ENCODE peak calls at places on chromosomes 7 and 10, in nine cellular contexts. One of them, this sample, is unnamed.

GRCh38 chr7:80232969-80233724 is 98.5 kb downstream of the GNAI1 start:
- DNase-seq in stimulated activated CD8-positive, alpha-beta memory T cell treated with anti-CD3 and anti-CD28 coated beads, Interleukin-4, amount 100 ng/mL, for 24 hours: no peak
- DNase-seq in lower leg skin: no peak
- DNase-seq in substantia nigra: no peak
- DNase-seq in fibroblast of gingiva: no peak
- DNase-seq in nucleus accumbens: no peak
- DNase-seq in retina: no peak
- DNase-seq in stimulated activated CD4-positive, alpha-beta T cell treated with anti-CD3 and anti-CD28 coated beads, Interleukin-4, amount 100 ng/mL, for 4 hours: no peak
- DNase-seq in stimulated activated naive CD8-positive, alpha-beta T cell treated with anti-CD3 and anti-CD28 coated beads, Interleukin-15, Interleukin-2, amounts not matched to agents 100 U/mL and 50 U/mL, for 24 hours: no peak
- DNase-seq in this sample: no peak

GRCh38 chr7:5425507-5426225 is 2.0 kb upstream of the TNRC18 start:
- DNase-seq in stimulated activated CD8-positive, alpha-beta memory T cell treated with anti-CD3 and anti-CD28 coated beads, Interleukin-4, amount 100 ng/mL, for 24 hours: no peak
- DNase-seq in fibroblast of gingiva: peak; percentile 85
- DNase-seq in stimulated activated CD4-positive, alpha-beta T cell treated with anti-CD3 and anti-CD28 coated beads, Interleukin-4, amount 100 ng/mL, for 4 hours: no peak
- DNase-seq in stimulated activated naive CD8-positive, alpha-beta T cell treated with anti-CD3 and anti-CD28 coated beads, Interleukin-15, Interleukin-2, amounts not matched to agents 100 U/mL and 50 U/mL, for 24 hours: peak; percentile 13
- DNase-seq in retina: peak; percentile 96
- DNase-seq in lower leg skin: peak; percentile 94
- DNase-seq in substantia nigra: peak; percentile 43
- DNase-seq in nucleus accumbens: peak; percentile 73
- DNase-seq in this sample: peak; percentile 73

GRCh38 chr7:69776611-69777010 is 178.3 kb downstream of the AUTS2 start:
- DNase-seq in lower leg skin: no peak
- DNase-seq in fibroblast of gingiva: peak; percentile 75
- DNase-seq in stimulated activated CD4-positive, alpha-beta T cell treated with anti-CD3 and anti-CD28 coated beads, Interleukin-4, amount 100 ng/mL, for 4 hours: no peak
- DNase-seq in nucleus accumbens: no peak
- DNase-seq in substantia nigra: no peak
- DNase-seq in stimulated activated CD8-positive, alpha-beta memory T cell treated with anti-CD3 and anti-CD28 coated beads, Interleukin-4, amount 100 ng/mL, for 24 hours: no peak
- DNase-seq in retina: no peak
- DNase-seq in stimulated activated naive CD8-positive, alpha-beta T cell treated with anti-CD3 and anti-CD28 coated beads, Interleukin-15, Interleukin-2, amounts not matched to agents 100 U/mL and 50 U/mL, for 24 hours: no peak
- DNase-seq in this sample: no peak

GRCh38 chr10:68647928-68648327 is 73.1 kb upstream of the CCAR1 start:
- DNase-seq in stimulated activated naive CD8-positive, alpha-beta T cell treated with anti-CD3 and anti-CD28 coated beads, Interleukin-15, Interleukin-2, amounts not matched to agents 100 U/mL and 50 U/mL, for 24 hours: no peak
- DNase-seq in retina: no peak
- DNase-seq in lower leg skin: no peak
- DNase-seq in nucleus accumbens: no peak
- DNase-seq in fibroblast of gingiva: peak; percentile 82
- DNase-seq in stimulated activated CD8-positive, alpha-beta memory T cell treated with anti-CD3 and anti-CD28 coated beads, Interleukin-4, amount 100 ng/mL, for 24 hours: no peak
- DNase-seq in stimulated activated CD4-positive, alpha-beta T cell treated with anti-CD3 and anti-CD28 coated beads, Interleukin-4, amount 100 ng/mL, for 4 hours: no peak
- DNase-seq in substantia nigra: no peak
- DNase-seq in this sample: no peak

GRCh38 chr7:71768470-71768869 is 636.5 kb downstream of the GALNT17 start:
- DNase-seq in fibroblast of gingiva: no peak
- DNase-seq in retina: no peak
- DNase-seq in substantia nigra: no peak
- DNase-seq in stimulated activated CD8-positive, alpha-beta memory T cell treated with anti-CD3 and anti-CD28 coated beads, Interleukin-4, amount 100 ng/mL, for 24 hours: no peak
- DNase-seq in stimulated activated CD4-positive, alpha-beta T cell treated with anti-CD3 and anti-CD28 coated beads, Interleukin-4, amount 100 ng/mL, for 4 hours: no peak
- DNase-seq in lower leg skin: no peak
- DNase-seq in stimulated activated naive CD8-positive, alpha-beta T cell treated with anti-CD3 and anti-CD28 coated beads, Interleukin-15, Interleukin-2, amounts not matched to agents 100 U/mL and 50 U/mL, for 24 hours: no peak
- DNase-seq in nucleus accumbens: no peak
- DNase-seq in this sample: no peak

GRCh38 chr10:24947304-24948097 is 4.9 kb downstream of the PRTFDC1 start:
- DNase-seq in fibroblast of gingiva: peak; percentile 41
- DNase-seq in lower leg skin: no peak
- DNase-seq in stimulated activated CD8-positive, alpha-beta memory T cell treated with anti-CD3 and anti-CD28 coated beads, Interleukin-4, amount 100 ng/mL, for 24 hours: no peak
- DNase-seq in stimulated activated CD4-positive, alpha-beta T cell treated with anti-CD3 and anti-CD28 coated beads, Interleukin-4, amount 100 ng/mL, for 4 hours: no peak
- DNase-seq in stimulated activated naive CD8-positive, alpha-beta T cell treated with anti-CD3 and anti-CD28 coated beads, Interleukin-15, Interleukin-2, amounts not matched to agents 100 U/mL and 50 U/mL, for 24 hours: no peak
- DNase-seq in nucleus accumbens: no peak
- DNase-seq in retina: no peak
- DNase-seq in substantia nigra: no peak
- DNase-seq in this sample: no peak

GRCh38 chr10:46553238-46554049 is 3.0 kb downstream of the GPRIN2 start:
- DNase-seq in stimulated activated naive CD8-positive, alpha-beta T cell treated with anti-CD3 and anti-CD28 coated beads, Interleukin-15, Interleukin-2, amounts not matched to agents 100 U/mL and 50 U/mL, for 24 hours: no peak
- DNase-seq in retina: no peak
- DNase-seq in fibroblast of gingiva: no peak
- DNase-seq in nucleus accumbens: no peak
- DNase-seq in lower leg skin: peak; percentile 85
- DNase-seq in stimulated activated CD8-positive, alpha-beta memory T cell treated with anti-CD3 and anti-CD28 coated beads, Interleukin-4, amount 100 ng/mL, for 24 hours: no peak
- DNase-seq in stimulated activated CD4-positive, alpha-beta T cell treated with anti-CD3 and anti-CD28 coated beads, Interleukin-4, amount 100 ng/mL, for 4 hours: no peak
- DNase-seq in substantia nigra: no peak
- DNase-seq in this sample: no peak

GRCh38 chr10:32347363-32347735 is 391 bp upstream of the EPC1 start:
- DNase-seq in stimulated activated CD4-positive, alpha-beta T cell treated with anti-CD3 and anti-CD28 coated beads, Interleukin-4, amount 100 ng/mL, for 4 hours: no peak
- DNase-seq in nucleus accumbens: no peak
- DNase-seq in substantia nigra: no peak
- DNase-seq in stimulated activated naive CD8-positive, alpha-beta T cell treated with anti-CD3 and anti-CD28 coated beads, Interleukin-15, Interleukin-2, amounts not matched to agents 100 U/mL and 50 U/mL, for 24 hours: no peak
- DNase-seq in retina: no peak
- DNase-seq in stimulated activated CD8-positive, alpha-beta memory T cell treated with anti-CD3 and anti-CD28 coated beads, Interleukin-4, amount 100 ng/mL, for 24 hours: no peak
- DNase-seq in lower leg skin: no peak
- DNase-seq in fibroblast of gingiva: no peak
- DNase-seq in this sample: no peak

GRCh38 chr10:87700031-87700796 is 40.5 kb downstream of the PAPSS2 start:
- DNase-seq in nucleus accumbens: no peak
- DNase-seq in fibroblast of gingiva: peak; percentile 55
- DNase-seq in stimulated activated CD8-positive, alpha-beta memory T cell treated with anti-CD3 and anti-CD28 coated beads, Interleukin-4, amount 100 ng/mL, for 24 hours: no peak
- DNase-seq in substantia nigra: no peak
- DNase-seq in stimulated activated naive CD8-positive, alpha-beta T cell treated with anti-CD3 and anti-CD28 coated beads, Interleukin-15, Interleukin-2, amounts not matched to agents 100 U/mL and 50 U/mL, for 24 hours: no peak
- DNase-seq in stimulated activated CD4-positive, alpha-beta T cell treated with anti-CD3 and anti-CD28 coated beads, Interleukin-4, amount 100 ng/mL, for 4 hours: no peak
- DNase-seq in lower leg skin: no peak
- DNase-seq in retina: no peak
- DNase-seq in this sample: no peak

GRCh38 chr7:33773053-33773452 is 132.3 kb upstream of the BMPER start:
- DNase-seq in stimulated activated CD4-positive, alpha-beta T cell treated with anti-CD3 and anti-CD28 coated beads, Interleukin-4, amount 100 ng/mL, for 4 hours: no peak
- DNase-seq in substantia nigra: no peak
- DNase-seq in stimulated activated CD8-positive, alpha-beta memory T cell treated with anti-CD3 and anti-CD28 coated beads, Interleukin-4, amount 100 ng/mL, for 24 hours: no peak
- DNase-seq in fibroblast of gingiva: peak; percentile 39
- DNase-seq in retina: no peak
- DNase-seq in stimulated activated naive CD8-positive, alpha-beta T cell treated with anti-CD3 and anti-CD28 coated beads, Interleukin-15, Interleukin-2, amounts not matched to agents 100 U/mL and 50 U/mL, for 24 hours: no peak
- DNase-seq in lower leg skin: no peak
- DNase-seq in nucleus accumbens: no peak
- DNase-seq in this sample: no peak

GRCh38 chr7:95342642-95343252 is 18.4 kb upstream of the PON1 start:
- DNase-seq in stimulated activated CD4-positive, alpha-beta T cell treated with anti-CD3 and anti-CD28 coated beads, Interleukin-4, amount 100 ng/mL, for 4 hours: no peak
- DNase-seq in lower leg skin: no peak
- DNase-seq in retina: no peak
- DNase-seq in fibroblast of gingiva: no peak
- DNase-seq in stimulated activated naive CD8-positive, alpha-beta T cell treated with anti-CD3 and anti-CD28 coated beads, Interleukin-15, Interleukin-2, amounts not matched to agents 100 U/mL and 50 U/mL, for 24 hours: no peak
- DNase-seq in substantia nigra: no peak
- DNase-seq in nucleus accumbens: no peak
- DNase-seq in stimulated activated CD8-positive, alpha-beta memory T cell treated with anti-CD3 and anti-CD28 coated beads, Interleukin-4, amount 100 ng/mL, for 24 hours: no peak
- DNase-seq in this sample: no peak

GRCh38 chr7:17339952-17340351 is 41.5 kb downstream of the AHR start:
- DNase-seq in retina: no peak
- DNase-seq in stimulated activated CD4-positive, alpha-beta T cell treated with anti-CD3 and anti-CD28 coated beads, Interleukin-4, amount 100 ng/mL, for 4 hours: no peak
- DNase-seq in stimulated activated naive CD8-positive, alpha-beta T cell treated with anti-CD3 and anti-CD28 coated beads, Interleukin-15, Interleukin-2, amounts not matched to agents 100 U/mL and 50 U/mL, for 24 hours: no peak
- DNase-seq in fibroblast of gingiva: no peak
- DNase-seq in lower leg skin: no peak
- DNase-seq in substantia nigra: no peak
- DNase-seq in nucleus accumbens: no peak
- DNase-seq in stimulated activated CD8-positive, alpha-beta memory T cell treated with anti-CD3 and anti-CD28 coated beads, Interleukin-4, amount 100 ng/mL, for 24 hours: no peak
- DNase-seq in this sample: no peak

This sample was measured in uterus.